ENCODE peak calls at places on chromosome 16, in five cellular contexts. One of them, this sample, is unnamed.
A peak's percentile ranks its signal among the peaks of the same experiment; 100 is the strongest.

GRCh38 chr16:15435216-15435864 is 952 bp downstream of the BMERB1 start:
- DNase-seq in CD8-positive, alpha-beta T cell: no peak
- DNase-seq in A549: no peak
- DNase-seq in DND-41: no peak
- DNase-seq in mesothelial cell of epicardium: no peak
- DNase-seq in this sample: no peak

GRCh38 chr16:58197314-58198012 is 443 bp downstream of the CSNK2A2 start:
- DNase-seq in mesothelial cell of epicardium: no peak
- DNase-seq in A549: no peak
- DNase-seq in CD8-positive, alpha-beta T cell: no peak
- DNase-seq in DND-41: peak; percentile 11
- DNase-seq in this sample: peak; percentile 0

GRCh38 chr16:53922805-53923645 is 219.1 kb downstream of the FTO start:
- DNase-seq in A549: no peak
- DNase-seq in CD8-positive, alpha-beta T cell: no peak
- DNase-seq in mesothelial cell of epicardium: no peak
- DNase-seq in DND-41: no peak
- DNase-seq in this sample: no peak

GRCh38 chr16:89014611-89015230 is 37.7 kb upstream of the CBFA2T3 start:
- DNase-seq in A549: no peak
- DNase-seq in mesothelial cell of epicardium: no peak
- DNase-seq in DND-41: no peak
- DNase-seq in CD8-positive, alpha-beta T cell: no peak
- DNase-seq in this sample: no peak

GRCh38 chr16:81279375-81279774 is 35.4 kb upstream of the GAN start:
- DNase-seq in mesothelial cell of epicardium: no peak
- DNase-seq in CD8-positive, alpha-beta T cell: no peak
- DNase-seq in DND-41: no peak
- DNase-seq in A549: peak; percentile 14
- DNase-seq in this sample: no peak

GRCh38 chr16:20073203-20074088 is at the start of gene GPR139:
- DNase-seq in A549: no peak
- DNase-seq in mesothelial cell of epicardium: no peak
- DNase-seq in CD8-positive, alpha-beta T cell: no peak
- DNase-seq in DND-41: no peak
- DNase-seq in this sample: no peak

GRCh38 chr16:68055395-68055794 is 29.8 kb upstream of the NFATC3 start:
- DNase-seq in A549: no peak
- DNase-seq in mesothelial cell of epicardium: no peak
- DNase-seq in DND-41: no peak
- DNase-seq in CD8-positive, alpha-beta T cell: no peak
- DNase-seq in this sample: no peak

GRCh38 chr16:66420396-66420795 is 6.7 kb upstream of the BEAN1 start:
- DNase-seq in mesothelial cell of epicardium: no peak
- DNase-seq in A549: no peak
- DNase-seq in CD8-positive, alpha-beta T cell: no peak
- DNase-seq in DND-41: no peak
- DNase-seq in this sample: no peak

GRCh38 chr16:50932348-50932916 is 190.5 kb downstream of the CYLD start:
- DNase-seq in CD8-positive, alpha-beta T cell: no peak
- DNase-seq in A549: no peak
- DNase-seq in DND-41: no peak
- DNase-seq in mesothelial cell of epicardium: no peak
- DNase-seq in this sample: peak; percentile 60

GRCh38 chr16:912322-912683 is 58.5 kb downstream of the LMF1 start:
- DNase-seq in mesothelial cell of epicardium: no peak
- DNase-seq in A549: no peak
- DNase-seq in DND-41: no peak
- DNase-seq in CD8-positive, alpha-beta T cell: no peak
- DNase-seq in this sample: no peak

GRCh38 chr16:4382795-4383357 is 11.2 kb downstream of the VASN start:
- DNase-seq in DND-41: no peak
- DNase-seq in mesothelial cell of epicardium: no peak
- DNase-seq in A549: no peak
- DNase-seq in CD8-positive, alpha-beta T cell: no peak
- DNase-seq in this sample: no peak

GRCh38 chr16:1635070-1635469 is 22.9 kb downstream of the CRAMP1 start:
- DNase-seq in DND-41: no peak
- DNase-seq in mesothelial cell of epicardium: no peak
- DNase-seq in CD8-positive, alpha-beta T cell: no peak
- DNase-seq in A549: no peak
- DNase-seq in this sample: no peak

GRCh38 chr16:54932737-54933254 is 2.1 kb downstream of the IRX5 start:
- DNase-seq in DND-41: no peak
- DNase-seq in A549: no peak
- DNase-seq in mesothelial cell of epicardium: no peak
- DNase-seq in CD8-positive, alpha-beta T cell: no peak
- DNase-seq in this sample: peak; percentile 51

DNA sequence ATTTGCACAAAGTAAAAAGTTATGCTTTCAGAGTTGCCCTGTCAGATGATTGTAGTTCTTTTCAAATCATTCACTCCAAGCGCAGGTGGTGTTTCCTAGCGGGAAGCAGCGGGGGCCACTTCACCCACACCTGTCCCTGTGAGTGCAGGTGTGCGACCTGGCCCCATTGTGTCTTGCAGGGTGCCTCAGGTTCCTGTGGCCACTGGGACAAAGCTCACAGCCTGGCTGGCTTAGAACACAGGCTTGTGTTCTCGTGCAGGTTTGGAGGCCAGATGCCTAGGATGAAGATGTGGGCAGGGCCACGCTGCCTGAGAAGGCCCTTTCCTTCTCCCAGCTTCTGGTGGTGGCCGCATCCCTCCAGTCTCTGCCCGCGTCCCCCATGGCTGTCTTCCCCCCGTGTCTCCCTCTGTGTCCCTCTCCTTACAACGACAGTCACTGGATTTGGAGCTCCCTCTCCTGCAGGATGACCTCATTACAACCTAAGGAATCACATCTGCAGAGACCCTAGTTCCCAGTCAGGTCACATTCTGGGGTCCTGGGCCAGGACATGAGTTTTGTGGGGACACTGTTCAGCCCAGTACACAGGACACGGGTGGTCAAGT is 90.5 kb downstream of the NPIPB11 start:
- DNase-seq in DND-41: no peak
- DNase-seq in mesothelial cell of epicardium: no peak
- DNase-seq in A549: no peak
- DNase-seq in CD8-positive, alpha-beta T cell: no peak
- DNase-seq in this sample: no peak
- TF ChIP-seq CTCF in DND-41: peak; percentile 19
- TF ChIP-seq CTCF in mesothelial cell of epicardium: no peak
- TF ChIP-seq CTCF in A549: peak; percentile 52
- TF ChIP-seq CTCF in CD8-positive, alpha-beta T cell: no peak
- TF ChIP-seq CTCF in this sample: peak; percentile 21

DNA sequence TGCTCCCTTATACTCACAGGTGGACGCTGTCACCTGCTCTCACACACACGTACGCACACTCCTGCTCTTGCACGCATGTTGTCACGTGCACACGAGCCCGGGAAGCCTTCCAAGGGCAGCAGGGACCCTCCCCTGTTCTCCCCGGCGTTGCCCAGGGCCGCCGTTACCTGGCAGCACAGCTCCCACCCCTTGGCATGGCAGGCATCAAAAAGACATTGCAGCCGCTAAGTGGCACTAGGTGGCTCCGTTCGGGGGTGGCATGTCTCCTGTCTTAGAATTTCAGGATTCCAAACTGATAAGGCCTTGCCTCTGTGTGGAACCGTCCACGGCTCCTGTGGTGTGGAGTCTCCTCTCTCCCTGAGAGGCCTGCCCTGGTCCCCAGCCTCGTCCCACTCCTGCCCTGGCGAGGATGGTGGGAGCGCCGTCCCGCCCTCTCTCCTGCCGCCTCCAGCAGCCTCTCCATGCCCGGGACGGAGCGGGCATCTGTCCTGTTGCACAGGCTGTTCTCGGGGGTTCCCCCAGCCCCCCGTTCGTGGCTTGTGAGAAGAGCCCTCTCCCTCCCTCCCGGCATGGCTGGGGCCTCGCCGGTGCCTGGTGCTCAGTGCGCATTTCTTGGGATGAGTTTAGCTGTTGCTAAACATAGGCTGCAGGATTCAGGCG is 126.7 kb upstream of the GSE1 start:
- DNase-seq in A549: no peak
- DNase-seq in DND-41: no peak
- DNase-seq in CD8-positive, alpha-beta T cell: no peak
- DNase-seq in mesothelial cell of epicardium: no peak
- DNase-seq in this sample: no peak
- TF ChIP-seq CTCF in A549: no peak
- TF ChIP-seq CTCF in DND-41: no peak
- TF ChIP-seq CTCF in CD8-positive, alpha-beta T cell: no peak
- TF ChIP-seq CTCF in mesothelial cell of epicardium: no peak
- TF ChIP-seq CTCF in this sample: no peak

DNA sequence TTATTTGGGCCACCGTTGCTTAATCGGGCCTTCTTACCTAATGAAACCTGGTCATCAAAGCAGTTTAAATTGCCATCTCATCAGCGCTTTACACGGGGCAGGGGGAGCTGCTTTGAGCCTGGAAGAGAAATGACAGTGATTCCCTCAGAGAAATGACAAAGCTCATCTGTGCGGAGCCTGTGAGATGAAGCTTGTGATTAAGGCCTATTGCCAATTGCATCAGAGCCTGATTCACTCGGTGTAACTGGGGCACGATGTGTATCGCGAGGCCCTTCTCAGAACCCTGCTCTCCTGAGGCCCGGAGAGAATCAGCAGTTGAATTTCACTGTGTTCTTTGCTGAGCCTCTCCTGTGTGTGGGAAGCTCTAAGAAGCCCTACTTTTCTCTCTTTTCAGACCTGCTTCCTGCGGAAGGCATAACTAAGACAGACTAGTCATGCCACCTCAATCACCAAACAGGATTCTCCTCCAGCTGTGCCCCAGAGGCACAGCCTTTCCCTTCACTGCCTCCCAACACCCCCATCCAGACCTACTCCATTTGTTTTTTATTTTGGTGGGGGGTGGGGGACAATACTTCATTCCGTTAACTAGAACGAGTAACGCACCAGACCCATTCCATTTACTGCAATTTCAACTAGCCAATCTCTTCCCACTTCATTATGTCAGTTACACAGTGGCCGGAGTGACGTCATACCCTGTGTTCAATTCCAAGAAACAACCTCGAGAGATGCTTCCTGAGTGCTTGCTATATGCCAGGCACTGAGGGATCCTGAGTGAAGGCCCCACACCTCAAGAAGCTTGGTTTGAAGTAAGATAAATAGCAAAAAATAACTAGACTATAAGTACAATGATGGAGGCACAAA is 8.9 kb upstream of the SIAH1 start:
- DNase-seq in CD8-positive, alpha-beta T cell: no peak
- DNase-seq in A549: no peak
- DNase-seq in DND-41: no peak
- DNase-seq in mesothelial cell of epicardium: no peak
- DNase-seq in this sample: no peak
- TF ChIP-seq CTCF in CD8-positive, alpha-beta T cell: no peak
- TF ChIP-seq CTCF in A549: no peak
- TF ChIP-seq CTCF in DND-41: no peak
- TF ChIP-seq CTCF in mesothelial cell of epicardium: no peak
- TF ChIP-seq CTCF in this sample: no peak

GRCh38 chr16:10566613-10567012 is 13.8 kb downstream of the EMP2 start:
- DNase-seq in mesothelial cell of epicardium: no peak
- DNase-seq in DND-41: no peak
- DNase-seq in CD8-positive, alpha-beta T cell: no peak
- DNase-seq in A549: no peak
- DNase-seq in this sample: no peak
- TF ChIP-seq CTCF in mesothelial cell of epicardium: no peak
- TF ChIP-seq CTCF in DND-41: peak; percentile 14
- TF ChIP-seq CTCF in CD8-positive, alpha-beta T cell: no peak
- TF ChIP-seq CTCF in A549: no peak
- TF ChIP-seq CTCF in this sample: no peak